ENCODE peak calls at places on chromosomes 5 and 9, in eight cellular contexts. One of them, this sample, is unnamed.

GRCh38 chr5:17020586-17021362 is 84.7 kb upstream of the MYO10 start:
- DNase-seq in HepG2: no peak
- DNase-seq in GM12878: no peak
- DNase-seq in WTC11: no peak
- DNase-seq in A549: no peak
- DNase-seq in SK-N-SH: no peak
- DNase-seq in K562: no peak
- DNase-seq in H1: no peak
- DNase-seq in this sample: peak; percentile 51

GRCh38 chr9:129608561-129609481 is 12.1 kb downstream of the C9orf50 start:
- DNase-seq in SK-N-SH: no peak
- DNase-seq in K562: no peak
- DNase-seq in HepG2: no peak
- DNase-seq in H1: no peak
- DNase-seq in WTC11: no peak
- DNase-seq in A549: peak; percentile 66
- DNase-seq in GM12878: no peak
- DNase-seq in this sample: no peak

GRCh38 chr5:854966-855743 is 4.4 kb upstream of the ZDHHC11 start:
- DNase-seq in H1: no peak
- DNase-seq in WTC11: no peak
- DNase-seq in K562: no peak
- DNase-seq in A549: no peak
- DNase-seq in HepG2: no peak
- DNase-seq in SK-N-SH: no peak
- DNase-seq in GM12878: no peak
- DNase-seq in this sample: no peak

GRCh38 chr9:138043411-138044345 is 166.1 kb downstream of the CACNA1B start:
- DNase-seq in SK-N-SH: peak; percentile 14
- DNase-seq in K562: no peak
- DNase-seq in A549: no peak
- DNase-seq in WTC11: no peak
- DNase-seq in HepG2: no peak
- DNase-seq in GM12878: no peak
- DNase-seq in H1: peak; percentile 27
- DNase-seq in this sample: no peak

GRCh38 chr9:92385474-92385873 is 18.9 kb downstream of the OGN start:
- DNase-seq in WTC11: no peak
- DNase-seq in GM12878: no peak
- DNase-seq in K562: no peak
- DNase-seq in SK-N-SH: no peak
- DNase-seq in H1: no peak
- DNase-seq in A549: no peak
- DNase-seq in HepG2: no peak
- DNase-seq in this sample: no peak

GRCh38 chr5:68964679-68965078 is 129.1 kb upstream of the SLC30A5 start:
- DNase-seq in K562: no peak
- DNase-seq in GM12878: no peak
- DNase-seq in WTC11: no peak
- DNase-seq in H1: no peak
- DNase-seq in HepG2: no peak
- DNase-seq in A549: no peak
- DNase-seq in SK-N-SH: no peak
- DNase-seq in this sample: no peak

GRCh38 chr5:143581148-143581547 is 177.7 kb upstream of the NR3C1 start:
- DNase-seq in H1: no peak
- DNase-seq in WTC11: no peak
- DNase-seq in HepG2: no peak
- DNase-seq in SK-N-SH: no peak
- DNase-seq in A549: no peak
- DNase-seq in GM12878: no peak
- DNase-seq in K562: no peak
- DNase-seq in this sample: no peak

GRCh38 chr5:6455571-6456200 is 7.0 kb downstream of the UBE2QL1 start:
- DNase-seq in H1: no peak
- DNase-seq in SK-N-SH: no peak
- DNase-seq in A549: no peak
- DNase-seq in HepG2: no peak
- DNase-seq in K562: no peak
- DNase-seq in WTC11: no peak
- DNase-seq in GM12878: no peak
- DNase-seq in this sample: no peak

GRCh38 chr5:157285310-157286035 is 19.6 kb downstream of the CYFIP2 start:
- DNase-seq in A549: no peak
- DNase-seq in SK-N-SH: no peak
- DNase-seq in WTC11: no peak
- DNase-seq in H1: no peak
- DNase-seq in GM12878: no peak
- DNase-seq in HepG2: no peak
- DNase-seq in K562: no peak
- DNase-seq in this sample: no peak

GRCh38 chr5:95856501-95856981 is 34.0 kb upstream of the GLRX start:
- DNase-seq in GM12878: no peak
- DNase-seq in HepG2: no peak
- DNase-seq in SK-N-SH: no peak
- DNase-seq in A549: no peak
- DNase-seq in K562: no peak
- DNase-seq in H1: no peak
- DNase-seq in WTC11: no peak
- DNase-seq in this sample: no peak

GRCh38 chr5:95859327-95860060 is 37.0 kb upstream of the GLRX start:
- DNase-seq in GM12878: no peak
- DNase-seq in K562: no peak
- DNase-seq in WTC11: no peak
- DNase-seq in A549: peak; percentile 67
- DNase-seq in H1: no peak
- DNase-seq in HepG2: no peak
- DNase-seq in SK-N-SH: no peak
- DNase-seq in this sample: no peak

GRCh38 chr5:95858661-95859326 is 36.3 kb upstream of the GLRX start:
- DNase-seq in A549: peak; percentile 94
- DNase-seq in WTC11: peak; percentile 89
- DNase-seq in HepG2: peak; percentile 90
- DNase-seq in H1: peak; percentile 96
- DNase-seq in GM12878: peak; percentile 67
- DNase-seq in SK-N-SH: peak; percentile 93
- DNase-seq in K562: peak; percentile 88
- DNase-seq in this sample: peak; percentile 100

GRCh38 chr5:95858023-95858461 is 35.5 kb upstream of the GLRX start:
- DNase-seq in H1: no peak
- DNase-seq in HepG2: peak; percentile 32
- DNase-seq in GM12878: no peak
- DNase-seq in A549: no peak
- DNase-seq in K562: no peak
- DNase-seq in WTC11: no peak
- DNase-seq in SK-N-SH: no peak
- DNase-seq in this sample: peak; percentile 93

DNA sequence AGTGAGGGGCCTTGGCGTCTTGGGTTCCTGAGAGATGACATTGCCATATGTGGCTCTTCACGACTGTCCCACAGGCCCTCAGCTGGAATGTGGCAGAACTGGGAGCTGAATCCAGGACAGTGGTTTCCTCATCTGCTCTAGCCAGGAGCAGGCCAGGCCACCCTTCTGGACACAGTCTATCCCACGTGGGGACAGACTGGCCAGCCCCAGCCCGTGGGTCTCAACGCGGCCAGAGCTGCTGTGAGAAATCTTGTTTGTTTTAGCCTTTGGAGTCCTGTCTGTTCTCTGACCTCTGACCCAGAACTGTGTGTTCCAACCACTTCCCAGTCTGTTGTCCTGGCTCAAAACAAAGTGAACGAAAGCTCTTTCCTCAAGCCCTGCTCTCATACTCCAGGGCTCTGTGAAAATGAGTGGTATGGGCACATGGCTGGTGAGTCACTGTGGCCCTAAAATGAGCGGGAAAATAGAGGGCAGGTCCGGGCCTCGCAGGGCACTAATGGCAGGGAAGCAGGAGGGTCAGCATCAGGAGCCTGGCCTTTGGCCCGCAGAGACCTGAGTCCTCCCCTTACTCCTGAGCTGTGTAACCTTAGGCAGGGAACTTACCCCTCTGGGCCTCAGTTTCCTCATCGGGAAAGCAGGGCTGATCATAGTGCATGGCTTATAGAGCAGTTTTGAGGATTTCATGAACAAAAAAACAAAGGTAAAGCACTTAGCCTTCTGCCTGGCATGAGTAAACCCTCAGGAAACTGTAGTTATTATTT is 34.8 kb upstream of the GLRX start:
- DNase-seq in SK-N-SH: no peak
- DNase-seq in GM12878: no peak
- DNase-seq in HepG2: peak; percentile 93
- DNase-seq in K562: peak; percentile 36
- DNase-seq in H1: no peak
- DNase-seq in WTC11: no peak
- DNase-seq in A549: no peak
- DNase-seq in this sample: peak; percentile 91
- TF ChIP-seq USF2 in SK-N-SH: no peak
- TF ChIP-seq USF2 in GM12878: no peak
- TF ChIP-seq USF2 in HepG2: peak; percentile 69
- TF ChIP-seq USF2 in K562: no peak
- TF ChIP-seq USF2 in H1: no peak
- TF ChIP-seq USF2 in WTC11: no peak
- TF ChIP-seq USF2 in A549: no peak
- TF ChIP-seq USF2 in this sample: peak; percentile 76

DNA sequence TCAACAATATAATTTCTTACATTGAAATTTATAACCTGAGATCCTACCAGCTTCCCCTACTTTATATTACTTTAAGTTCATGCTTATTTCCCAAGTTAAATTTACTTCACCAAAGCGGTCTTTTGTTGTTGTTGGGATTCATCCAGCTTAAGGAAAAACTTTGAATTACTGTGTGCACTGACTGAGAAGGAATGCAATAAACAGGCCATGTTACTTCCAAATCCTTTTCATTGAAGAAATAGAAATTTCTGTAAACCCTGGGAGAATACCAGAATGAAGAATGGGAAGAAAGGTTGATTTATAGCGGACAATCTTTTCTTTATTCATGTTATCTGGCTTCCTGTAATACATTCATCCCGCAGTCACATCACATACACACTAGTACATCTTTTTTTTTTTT is 8.8 kb downstream of the PCA3 start:
- DNase-seq in K562: no peak
- DNase-seq in SK-N-SH: no peak
- DNase-seq in GM12878: no peak
- DNase-seq in A549: no peak
- DNase-seq in H1: no peak
- DNase-seq in HepG2: no peak
- DNase-seq in WTC11: no peak
- DNase-seq in this sample: no peak
- TF ChIP-seq USF2 in K562: no peak
- TF ChIP-seq USF2 in SK-N-SH: no peak
- TF ChIP-seq USF2 in GM12878: no peak
- TF ChIP-seq USF2 in A549: no peak
- TF ChIP-seq USF2 in H1: no peak
- TF ChIP-seq USF2 in HepG2: no peak
- TF ChIP-seq USF2 in WTC11: no peak
- TF ChIP-seq USF2 in this sample: no peak

DNA sequence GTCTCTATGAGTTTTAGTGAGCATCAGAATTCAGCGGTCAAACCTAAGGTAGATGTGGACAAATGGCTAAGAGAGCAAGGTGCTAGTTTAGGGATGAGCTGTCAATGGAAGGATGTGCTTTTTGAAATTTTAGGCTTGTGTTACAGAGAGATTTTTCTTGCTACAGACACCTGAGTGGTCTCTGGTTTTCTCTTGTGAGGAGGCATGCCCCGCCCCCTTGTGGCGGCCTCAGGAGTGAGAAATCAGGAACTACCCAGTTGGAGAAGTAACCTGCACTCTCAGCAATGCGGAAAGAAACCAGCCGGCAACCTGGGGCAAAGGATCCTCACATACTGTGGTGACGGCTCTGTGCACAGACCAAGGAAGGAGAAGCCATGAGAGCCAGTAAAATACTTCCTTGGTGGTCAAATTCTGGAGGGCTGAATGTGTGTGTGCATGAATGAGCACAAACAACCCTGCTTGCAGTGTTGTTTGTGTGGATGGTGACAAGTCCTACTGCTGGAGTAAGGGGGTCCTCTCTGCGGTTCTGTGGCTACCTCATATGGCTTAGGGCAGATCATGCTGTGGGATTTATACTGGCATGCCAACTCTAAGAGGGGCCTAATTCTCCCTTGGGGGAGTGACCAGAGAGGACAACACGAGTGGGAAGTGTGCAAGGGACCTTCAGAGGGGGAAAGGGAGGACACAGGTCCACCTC is 16.7 kb upstream of the HSD17B4 start:
- DNase-seq in H1: peak; percentile 87
- DNase-seq in WTC11: peak; percentile 81
- DNase-seq in A549: peak; percentile 72
- DNase-seq in GM12878: peak; percentile 44
- DNase-seq in K562: peak; percentile 36
- DNase-seq in SK-N-SH: no peak
- DNase-seq in HepG2: peak; percentile 55
- DNase-seq in this sample: peak; percentile 52
- TF ChIP-seq USF2 in H1: no peak
- TF ChIP-seq USF2 in WTC11: no peak
- TF ChIP-seq USF2 in A549: no peak
- TF ChIP-seq USF2 in GM12878: no peak
- TF ChIP-seq USF2 in K562: no peak
- TF ChIP-seq USF2 in SK-N-SH: no peak
- TF ChIP-seq USF2 in HepG2: no peak
- TF ChIP-seq USF2 in this sample: no peak

GRCh38 chr5:36198281-36198680 is 43.4 kb downstream of the NADK2 start:
- DNase-seq in GM12878: no peak
- DNase-seq in K562: no peak
- DNase-seq in HepG2: no peak
- DNase-seq in WTC11: no peak
- DNase-seq in SK-N-SH: no peak
- DNase-seq in A549: no peak
- DNase-seq in H1: no peak
- DNase-seq in this sample: peak; percentile 4

GRCh38 chr5:36205329-36205728 is 36.4 kb downstream of the NADK2 start:
- DNase-seq in H1: no peak
- DNase-seq in WTC11: no peak
- DNase-seq in A549: no peak
- DNase-seq in HepG2: no peak
- DNase-seq in SK-N-SH: no peak
- DNase-seq in GM12878: no peak
- DNase-seq in K562: no peak
- DNase-seq in this sample: no peak

GRCh38 chr5:36199620-36200019 is 42.1 kb downstream of the NADK2 start:
- DNase-seq in K562: no peak
- DNase-seq in H1: no peak
- DNase-seq in WTC11: no peak
- DNase-seq in A549: no peak
- DNase-seq in HepG2: no peak
- DNase-seq in SK-N-SH: no peak
- DNase-seq in GM12878: no peak
- DNase-seq in this sample: peak; percentile 50

GRCh38 chr5:36202521-36202961 is 39.2 kb downstream of the NADK2 start:
- DNase-seq in WTC11: no peak
- DNase-seq in A549: no peak
- DNase-seq in GM12878: no peak
- DNase-seq in SK-N-SH: no peak
- DNase-seq in HepG2: no peak
- DNase-seq in H1: no peak
- DNase-seq in K562: no peak
- DNase-seq in this sample: peak; percentile 54

DNA sequence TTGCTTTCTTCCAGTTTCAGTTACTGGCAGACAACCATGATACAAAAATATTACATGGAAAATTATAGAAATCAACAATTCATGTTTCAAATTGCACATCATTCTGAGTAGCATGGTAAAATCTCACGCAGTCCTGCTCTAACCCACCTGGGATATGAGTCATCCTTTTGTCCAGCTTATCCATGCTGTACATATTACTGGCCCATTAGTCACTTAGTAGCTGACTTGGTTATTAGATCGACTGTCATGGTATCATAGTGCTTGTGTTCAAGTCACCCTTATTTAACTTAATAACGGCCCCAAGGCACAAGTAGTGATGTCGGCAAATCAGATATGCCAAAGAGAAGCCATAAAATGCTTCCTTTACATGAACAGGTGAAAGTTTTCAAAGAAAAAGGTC is 41.2 kb downstream of the NADK2 start:
- DNase-seq in K562: no peak
- DNase-seq in GM12878: no peak
- DNase-seq in WTC11: no peak
- DNase-seq in HepG2: no peak
- DNase-seq in SK-N-SH: no peak
- DNase-seq in H1: no peak
- DNase-seq in A549: no peak
- DNase-seq in this sample: peak; percentile 55
- TF ChIP-seq USF2 in K562: no peak
- TF ChIP-seq USF2 in GM12878: no peak
- TF ChIP-seq USF2 in WTC11: no peak
- TF ChIP-seq USF2 in HepG2: no peak
- TF ChIP-seq USF2 in SK-N-SH: no peak
- TF ChIP-seq USF2 in H1: no peak
- TF ChIP-seq USF2 in A549: no peak
- TF ChIP-seq USF2 in this sample: no peak

This sample was measured in IMR-90.